ENCODE peak calls at places on chromosome 7, in nine cellular contexts. V, D, Y, W, P, F, O, A and U are unnamed samples.
A peak's percentile ranks its signal among the peaks of the same experiment; 100 is the strongest.

GRCh38 chr7:15461576-15461975 is 100.2 kb downstream of the AGMO start:
- DNase-seq in V (no peak), D (peak; percentile 85), Y (no peak), W (no peak), P (no peak), F (peak; percentile 93), O (no peak), A (no peak), U (no peak)

GRCh38 chr7:142012825-142013506 is 17.3 kb downstream of the MGAM start:
- DNase-seq in V (no peak), D (no peak), Y (no peak), W (no peak), P (peak; percentile 46), F (no peak), O (no peak), A (no peak), U (no peak)

GRCh38 chr7:24958399-24958798 is 21.6 kb downstream of the OSBPL3 start:
- DNase-seq in V (no peak), D (no peak), Y (no peak), W (no peak), P (no peak), F (no peak), O (no peak), A (no peak), U (no peak)

GRCh38 chr7:130270947-130271790 is 4.5 kb downstream of the CPA2 start:
- DNase-seq in V (no peak), D (no peak), Y (no peak), W (no peak), P (no peak), F (no peak), O (no peak), A (no peak), U (no peak)

GRCh38 chr7:85186083-85186520 is 754 bp downstream of the SEMA3D start:
- DNase-seq in V (no peak), D (peak; percentile 43), Y (no peak), W (peak; percentile 4), P (no peak), F (no peak), O (peak; percentile 3), A (peak; percentile 11), U (peak; percentile 21)

GRCh38 chr7:102223175-102223574 is 63.5 kb upstream of the SH2B2 start:
- DNase-seq in V (peak; percentile 6), D (no peak), Y (no peak), W (no peak), P (no peak), F (no peak), O (no peak), A (no peak), U (no peak)

GRCh38 chr7:116521046-116521664 is 3.7 kb upstream of the CAV1 start:
- DNase-seq in V (no peak), D (peak; percentile 61), Y (no peak), W (no peak), P (no peak), F (no peak), O (no peak), A (no peak), U (no peak)

GRCh38 chr7:29326872-29327271 is 132.3 kb downstream of the CHN2 start:
- DNase-seq in V (no peak), D (no peak), Y (no peak), W (no peak), P (no peak), F (no peak), O (no peak), A (no peak), U (no peak)

GRCh38 chr7:117230276-117231046 is 92.4 kb downstream of the WNT2 start:
- DNase-seq in V (no peak), D (peak; percentile 45), Y (no peak), W (peak; percentile 45), P (no peak), F (no peak), O (no peak), A (no peak), U (no peak)

GRCh38 chr7:131845573-131846337 is 289.3 kb upstream of the PODXL start:
- DNase-seq in V (no peak), D (no peak), Y (no peak), W (no peak), P (no peak), F (no peak), O (no peak), A (no peak), U (no peak)

GRCh38 chr7:25192043-25192442 is 36.2 kb downstream of the NPVF start:
- DNase-seq in V (no peak), D (no peak), Y (no peak), W (no peak), P (no peak), F (no peak), O (no peak), A (no peak), U (no peak)

GRCh38 chr7:105015631-105015965 is 1.6 kb downstream of the KMT2E start:
- DNase-seq in V (peak; percentile 50), D (no peak), Y (no peak), W (no peak), P (no peak), F (no peak), O (peak; percentile 38), A (peak; percentile 40), U (no peak)

GRCh38 chr7:71459137-71459536 is 327.2 kb downstream of the GALNT17 start:
- DNase-seq in V (no peak), D (no peak), Y (no peak), W (no peak), P (no peak), F (peak; percentile 12), O (no peak), A (no peak), U (no peak)

GRCh38 chr7:1368682-1369571 is 90.3 kb downstream of the MICALL2 start:
- DNase-seq in V (no peak), D (no peak), Y (peak; percentile 36), W (peak; percentile 62), P (no peak), F (no peak), O (peak; percentile 67), A (no peak), U (peak; percentile 20)

GRCh38 chr7:129258649-129259389 is 34.0 kb downstream of the AHCYL2 start:
- DNase-seq in V (no peak), D (no peak), Y (no peak), W (no peak), P (no peak), F (no peak), O (peak; percentile 3), A (no peak), U (no peak)

GRCh38 chr7:101058355-101058754 is 26.9 kb upstream of the TRIM56 start:
- DNase-seq in V (peak; percentile 24), D (peak; percentile 28), Y (peak; percentile 50), W (peak; percentile 36), P (peak; percentile 40), F (peak; percentile 7), O (no peak), A (peak; percentile 53), U (peak; percentile 66)

GRCh38 chr7:46932656-46933424 is 649.1 kb downstream of the TNS3 start:
- DNase-seq in V (no peak), D (peak; percentile 91), Y (no peak), W (no peak), P (no peak), F (peak; percentile 94), O (no peak), A (peak; percentile 42), U (no peak)

GRCh38 chr7:82729172-82730030 is 285.8 kb upstream of the CACNA2D1 start:
- DNase-seq in V (peak; percentile 8), D (peak; percentile 32), Y (no peak), W (peak; percentile 18), P (peak; percentile 5), F (no peak), O (peak; percentile 33), A (no peak), U (no peak)

GRCh38 chr7:130299909-130300308 is 6.9 kb downstream of the CPA4 start:
- DNase-seq in V (no peak), D (peak; percentile 36), Y (no peak), W (no peak), P (no peak), F (no peak), O (no peak), A (no peak), U (no peak)

GRCh38 chr7:77188736-77189429 is 10.7 kb downstream of the FGL2 start:
- DNase-seq in V (no peak), D (no peak), Y (no peak), W (no peak), P (peak; percentile 93), F (no peak), O (no peak), A (no peak), U (peak; percentile 25)

GRCh38 chr7:32532716-32533115 is 37.4 kb downstream of the AVL9 start:
- DNase-seq in V (no peak), D (no peak), Y (no peak), W (no peak), P (no peak), F (no peak), O (no peak), A (no peak), U (no peak)

GRCh38 chr7:17661982-17662585 is 278.2 kb downstream of the SNX13 start:
- DNase-seq in V (no peak), D (no peak), Y (no peak), W (no peak), P (no peak), F (no peak), O (no peak), A (no peak), U (no peak)

GRCh38 chr7:158362912-158363905 is 224.4 kb downstream of the PTPRN2 start:
- DNase-seq in V (no peak), D (no peak), Y (no peak), W (no peak), P (no peak), F (no peak), O (no peak), A (no peak), U (no peak)

GRCh38 chr7:18140943-18141342 is 113.3 kb upstream of the PRPS1L1 start:
- DNase-seq in V (no peak), D (no peak), Y (no peak), W (no peak), P (no peak), F (no peak), O (peak; percentile 27), A (no peak), U (no peak)

GRCh38 chr7:121634356-121634755 is 238.2 kb upstream of the FAM3C start:
- DNase-seq in V (no peak), D (no peak), Y (no peak), W (no peak), P (no peak), F (no peak), O (no peak), A (no peak), U (no peak)

GRCh38 chr7:149126662-149127321 is 668 bp upstream of the ZNF425 start:
- DNase-seq in V (peak; percentile 61), D (peak; percentile 18), Y (peak; percentile 67), W (peak; percentile 80), P (no peak), F (no peak), O (peak; percentile 64), A (peak; percentile 33), U (peak; percentile 49)

GRCh38 chr7:32250494-32251260 is 180.5 kb upstream of the PDE1C start:
- DNase-seq in V (no peak), D (no peak), Y (no peak), W (no peak), P (no peak), F (no peak), O (no peak), A (no peak), U (no peak)

GRCh38 chr7:83155996-83156395 is 6.7 kb downstream of the PCLO start:
- DNase-seq in V (no peak), D (no peak), Y (no peak), W (no peak), P (no peak), F (no peak), O (no peak), A (no peak), U (no peak)

GRCh38 chr7:30736291-30736690 is 15.6 kb upstream of the INMT start:
- DNase-seq in V (no peak), D (no peak), Y (no peak), W (no peak), P (no peak), F (no peak), O (no peak), A (no peak), U (no peak)

GRCh38 chr7:95045236-95045923 is 138.0 kb downstream of the PPP1R9A start:
- DNase-seq in V (no peak), D (peak; percentile 10), Y (no peak), W (no peak), P (no peak), F (no peak), O (no peak), A (no peak), U (no peak)

GRCh38 chr7:111459757-111460280 is 102.5 kb downstream of the IMMP2L start:
- DNase-seq in V (no peak), D (no peak), Y (no peak), W (no peak), P (no peak), F (no peak), O (no peak), A (no peak), U (no peak)